ENCODE peak calls at places on chromosomes 12 and 14, in six cellular contexts. C is HFFc6; A is vagina; K is esophagus squamous epithelium; D is spleen; S is activated CD8-positive, alpha-beta T cell treated with anti-CD3 and anti-CD28 coated beads for 36 hours. O is an unnamed sample.

GRCh38 chr14:73241481-73242165 is 4.3 kb downstream of the PAPLN start:
- DNase-seq in C (no peak), A (no peak), K (no peak), D (no peak), S (no peak), O (no peak)

GRCh38 chr12:95532851-95533250 is 18.4 kb downstream of the USP44 start:
- DNase-seq in C (peak), A (no peak), K (no peak), D (no peak), S (peak), O (no peak)

GRCh38 chr12:10358131-10358530 is 31.7 kb downstream of the KLRK1 start:
- DNase-seq in C (no peak), A (no peak), K (no peak), D (no peak), S (no peak), O (no peak)

GRCh38 chr12:6607751-6608591 is 792 bp upstream of the CHD4 start:
- DNase-seq in C (peak), A (no peak), K (no peak), D (no peak), S (peak), O (peak)

GRCh38 chr14:92755495-92755894 is 7.1 kb upstream of the LGMN start:
- DNase-seq in C (no peak), A (no peak), K (no peak), D (no peak), S (no peak), O (no peak)

GRCh38 chr12:88299567-88300101 is 157.5 kb downstream of the TMTC3 start:
- DNase-seq in C (peak), A (no peak), K (no peak), D (no peak), S (peak), O (peak)

GRCh38 chr12:93323625-93324165 is 54.0 kb upstream of the NUDT4 start:
- DNase-seq in C (peak), A (no peak), K (no peak), D (no peak), S (no peak), O (peak)

GRCh38 chr12:93299262-93299846 is 78.4 kb upstream of the NUDT4 start:
- DNase-seq in C (no peak), A (no peak), K (no peak), D (no peak), S (no peak), O (no peak)

GRCh38 chr12:68915055-68915454 is 17.9 kb downstream of the CPM start:
- DNase-seq in C (peak), A (no peak), K (no peak), D (no peak), S (no peak), O (no peak)

GRCh38 chr14:32710351-32711102 is 228.2 kb upstream of the NPAS3 start:
- DNase-seq in C (no peak), A (no peak), K (no peak), D (no peak), S (no peak), O (no peak)

DNA sequence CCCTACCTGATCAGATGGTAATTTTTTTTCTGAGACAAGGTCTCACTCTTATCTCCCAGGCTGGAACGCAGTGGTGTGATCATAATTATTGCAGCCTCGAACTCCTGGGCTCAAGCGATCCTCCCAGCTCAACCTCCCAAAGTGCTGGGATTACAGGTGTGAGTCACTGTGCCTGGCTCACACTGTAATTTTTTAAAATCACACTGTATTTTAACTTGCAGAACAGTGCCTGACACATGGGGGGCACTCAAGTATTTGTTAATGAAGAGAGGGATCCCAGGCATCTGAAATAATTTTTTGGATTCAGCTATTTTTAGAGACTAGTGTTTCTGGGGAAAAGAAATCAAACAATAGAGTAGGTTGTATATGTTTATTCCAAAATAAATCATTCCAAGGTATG is 21.7 kb downstream of the LIMA1 start:
- DNase-seq in C (peak), A (no peak), K (no peak), D (no peak), S (no peak), O (no peak)
- TF ChIP-seq CTCF in C (peak), A (no peak), K (no peak), D (no peak), S (no peak), O (no peak)

GRCh38 chr12:20374775-20375174 is 6.4 kb downstream of the PDE3A start:
- DNase-seq in C (no peak), A (no peak), K (no peak), D (no peak), S (no peak), O (no peak)

GRCh38 chr12:20377750-20378149 is 9.4 kb downstream of the PDE3A start:
- DNase-seq in C (no peak), A (no peak), K (no peak), D (no peak), S (no peak), O (no peak)

GRCh38 chr12:20382117-20382516 is 13.8 kb downstream of the PDE3A start:
- DNase-seq in C (no peak), A (no peak), K (no peak), D (no peak), S (no peak), O (no peak)

GRCh38 chr12:20372326-20373097 is 4.2 kb downstream of the PDE3A start:
- DNase-seq in C (no peak), A (no peak), K (no peak), D (no peak), S (no peak), O (no peak)

DNA sequence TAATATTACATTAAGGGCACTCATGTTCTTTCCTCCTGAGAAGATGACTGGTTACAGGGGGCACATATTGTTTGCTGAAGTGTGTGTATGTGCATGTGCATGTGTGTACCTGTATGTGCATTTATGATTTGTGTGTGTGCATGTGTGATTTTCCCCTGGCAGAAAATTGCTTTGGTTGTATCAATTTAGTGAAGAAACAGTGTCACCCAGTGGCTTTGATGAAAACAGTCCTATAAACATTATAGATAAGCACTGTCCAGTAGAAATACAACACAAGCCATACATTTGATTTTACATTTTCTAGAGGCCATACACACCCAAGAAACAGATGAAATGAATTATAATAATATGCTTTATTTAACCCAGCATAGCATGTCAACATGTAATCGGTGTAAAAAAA is 8.6 kb downstream of the PDE3A start:
- DNase-seq in C (peak), A (no peak), K (no peak), D (no peak), S (no peak), O (peak)
- TF ChIP-seq CTCF in C (peak), A (no peak), K (peak), D (no peak), S (peak), O (peak)

DNA sequence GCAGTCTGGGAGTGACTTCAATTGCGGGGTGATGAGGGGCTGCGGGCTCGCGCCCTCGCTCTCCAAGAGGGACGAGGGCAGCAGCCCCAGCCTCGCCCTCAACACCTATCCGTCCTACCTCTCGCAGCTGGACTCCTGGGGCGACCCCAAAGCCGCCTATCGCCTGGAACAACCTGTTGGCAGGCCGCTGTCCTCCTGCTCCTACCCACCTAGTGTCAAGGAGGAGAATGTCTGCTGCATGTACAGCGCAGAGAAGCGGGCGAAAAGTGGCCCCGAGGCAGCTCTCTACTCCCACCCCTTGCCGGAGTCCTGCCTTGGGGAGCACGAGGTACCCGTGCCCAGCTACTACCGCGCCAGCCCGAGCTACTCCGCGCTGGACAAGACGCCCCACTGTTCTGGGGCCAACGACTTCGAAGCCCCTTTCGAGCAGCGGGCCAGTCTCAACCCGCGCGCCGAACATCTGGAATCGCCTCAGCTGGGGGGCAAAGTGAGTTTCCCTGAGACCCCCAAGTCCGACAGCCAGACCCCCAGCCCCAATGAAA is 483 bp downstream of the HOXC10 start:
- DNase-seq in C (no peak), A (no peak), K (no peak), D (no peak), S (no peak), O (no peak)
- TF ChIP-seq CTCF in C (no peak), A (no peak), K (no peak), D (no peak), S (no peak), O (no peak)

DNA sequence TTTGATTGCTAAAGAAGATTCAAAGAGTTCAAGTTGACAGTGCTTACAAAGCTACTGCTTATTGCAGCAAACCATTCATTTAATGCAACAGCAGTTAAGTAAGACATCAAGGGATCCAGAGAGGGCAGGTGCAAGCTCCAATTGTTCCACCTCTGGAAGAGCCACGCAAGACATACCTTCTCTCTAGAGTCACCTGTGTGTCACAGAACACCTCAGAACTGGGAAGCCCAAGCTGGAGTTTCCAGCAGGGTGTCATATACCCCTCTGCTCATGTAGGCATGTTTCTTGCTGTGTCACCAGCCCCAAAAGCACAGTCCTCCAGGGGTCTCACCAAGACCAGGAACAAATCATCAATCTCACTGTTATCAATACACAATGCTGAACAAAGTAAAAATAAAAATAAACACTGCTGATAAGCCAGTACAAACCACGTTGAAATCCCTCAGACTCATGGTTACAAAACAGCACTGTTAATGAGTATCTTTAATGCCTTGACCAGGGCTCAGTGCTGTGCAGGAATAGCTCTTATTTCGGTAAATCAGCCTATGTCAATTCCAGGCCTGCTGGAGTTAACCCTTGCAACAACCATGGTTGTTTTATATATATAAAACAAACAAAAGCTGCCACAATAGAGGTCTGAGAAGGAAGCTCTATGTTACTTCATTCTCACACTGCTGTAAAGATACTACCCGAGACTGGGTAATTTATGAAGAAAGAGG is 37.4 kb upstream of the BATF start:
- DNase-seq in C (no peak), A (no peak), K (no peak), D (no peak), S (no peak), O (no peak)
- TF ChIP-seq CTCF in C (no peak), A (no peak), K (no peak), D (no peak), S (no peak), O (no peak)

DNA sequence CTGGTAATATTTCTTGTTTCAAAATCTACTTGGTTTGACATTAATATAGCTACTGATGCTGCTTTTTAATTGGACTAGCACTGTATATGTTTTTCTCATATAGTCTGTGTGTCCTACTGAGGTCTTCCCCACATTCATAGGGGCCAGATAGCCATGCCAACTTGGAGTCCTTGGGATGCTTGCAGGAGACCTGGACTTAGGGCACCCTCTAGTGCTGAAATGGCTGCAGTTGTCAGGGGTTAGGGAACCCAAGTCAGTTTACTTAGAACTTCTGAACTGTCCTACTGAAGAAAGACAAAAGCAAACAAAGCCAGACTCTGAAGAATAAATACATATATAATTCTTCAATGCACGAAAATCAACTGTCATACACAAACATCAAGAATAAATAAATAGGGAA is 279.9 kb upstream of the SYT1 start:
- DNase-seq in C (no peak), A (no peak), K (no peak), D (no peak), S (no peak), O (peak)
- TF ChIP-seq CTCF in C (peak), A (no peak), K (no peak), D (no peak), S (no peak), O (peak)

GRCh38 chr12:114935658-114936057 is 251.7 kb upstream of the TBX3 start:
- DNase-seq in C (peak), A (no peak), K (no peak), D (no peak), S (no peak), O (peak)
- TF ChIP-seq CTCF in C (peak), A (no peak), K (no peak), D (no peak), S (no peak), O (peak)

GRCh38 chr12:123232807-123233504 is at the start of the genes MPHOSPH9 and MTRFR:
- DNase-seq in C (peak), A (peak), K (peak), D (peak), S (peak), O (peak)

GRCh38 chr12:123237646-123238329 is 4.6 kb downstream of the MTRFR start:
- DNase-seq in C (peak), A (no peak), K (no peak), D (peak), S (peak), O (peak)

GRCh38 chr12:123232472-123232806 is 502 bp downstream of the MPHOSPH9 start:
- DNase-seq in C (peak), A (no peak), K (no peak), D (no peak), S (no peak), O (no peak)

GRCh38 chr12:123231931-123232330 is 1.0 kb downstream of the MPHOSPH9 start:
- DNase-seq in C (no peak), A (no peak), K (no peak), D (no peak), S (no peak), O (peak)

DNA sequence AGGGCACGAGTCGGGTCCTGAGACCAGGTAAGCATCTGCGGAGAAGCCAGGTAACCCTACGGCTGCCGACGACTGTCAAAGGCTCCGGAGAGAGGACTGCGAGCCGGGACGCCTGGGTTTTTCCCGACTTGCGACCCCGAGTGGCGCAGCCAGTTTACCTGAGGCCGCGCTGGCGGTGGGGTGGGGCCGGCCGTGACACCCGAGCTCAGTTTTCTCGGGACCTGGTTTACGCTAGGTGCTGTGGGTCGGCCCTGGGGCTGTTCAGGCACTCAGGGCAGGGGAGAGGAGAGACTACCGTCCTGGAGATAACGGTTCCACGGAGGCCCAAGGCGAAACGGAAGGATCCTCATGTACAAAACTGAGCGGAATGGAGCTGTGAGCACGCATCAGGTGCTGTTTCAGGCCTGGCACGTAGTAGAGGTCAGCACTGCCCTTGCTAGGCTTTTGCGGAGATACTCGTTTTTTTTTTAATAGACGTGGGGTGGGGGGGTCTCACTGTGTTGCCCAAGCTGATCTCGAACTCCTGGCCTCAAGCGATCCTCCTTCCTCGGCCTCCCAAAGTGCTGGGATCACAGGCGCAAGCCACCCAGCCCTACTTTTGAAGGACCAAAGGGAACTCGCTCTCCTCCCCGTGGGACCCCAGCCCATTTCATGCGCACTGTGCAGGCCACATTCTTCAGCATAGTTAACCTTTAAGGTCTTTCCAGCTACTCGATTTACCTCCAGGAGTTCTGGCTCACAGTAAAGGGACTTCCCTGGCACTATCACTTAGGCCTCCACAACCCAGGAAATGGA is 466 bp downstream of the MTRFR start:
- DNase-seq in C (no peak), A (no peak), K (no peak), D (no peak), S (peak), O (peak)
- TF ChIP-seq CTCF in C (no peak), A (no peak), K (no peak), D (no peak), S (no peak), O (no peak)

DNA sequence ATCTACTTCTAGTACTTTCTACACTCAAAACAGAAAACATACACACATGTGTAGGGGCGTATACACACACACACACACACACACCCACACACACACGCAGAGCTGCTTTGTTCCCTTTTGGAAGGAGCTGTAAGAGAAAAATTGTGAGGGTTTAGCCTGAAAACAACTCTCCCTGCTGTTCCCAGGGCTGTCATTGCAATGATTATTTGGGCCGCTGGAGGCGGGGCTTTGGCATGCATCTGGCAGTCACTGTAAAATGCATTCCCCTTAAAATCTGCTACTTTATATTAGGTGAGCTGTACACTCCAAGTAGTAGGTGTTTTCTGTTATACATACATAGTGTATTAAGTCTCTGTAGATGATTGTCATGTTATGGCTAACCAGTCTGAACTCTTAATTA is 29.1 kb upstream of the SLC38A2 start:
- DNase-seq in C (no peak), A (no peak), K (no peak), D (no peak), S (no peak), O (no peak)
- TF ChIP-seq CTCF in C (peak), A (no peak), K (peak), D (no peak), S (no peak), O (no peak)

DNA sequence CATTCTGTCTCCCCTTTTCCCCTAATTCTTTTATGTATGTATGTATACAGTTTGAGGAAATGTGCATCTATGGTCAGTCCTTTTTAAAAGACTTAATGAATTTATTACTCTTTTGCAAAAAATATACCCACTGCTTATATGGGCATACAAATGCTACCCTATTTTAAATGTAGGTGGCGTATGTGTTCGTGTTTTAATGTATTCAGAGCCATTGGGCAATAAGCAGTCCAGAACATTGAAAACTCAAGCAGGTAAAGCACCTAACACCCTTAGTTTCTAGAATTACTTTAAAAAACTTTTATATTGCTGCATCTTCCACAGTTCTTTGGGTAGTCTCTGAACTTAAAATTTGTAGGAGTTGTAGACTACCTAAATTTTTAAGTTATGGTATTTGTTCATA is 42.6 kb upstream of the A2ML1 start:
- DNase-seq in C (no peak), A (no peak), K (no peak), D (no peak), S (no peak), O (peak)
- TF ChIP-seq CTCF in C (no peak), A (no peak), K (no peak), D (no peak), S (no peak), O (no peak)

DNA sequence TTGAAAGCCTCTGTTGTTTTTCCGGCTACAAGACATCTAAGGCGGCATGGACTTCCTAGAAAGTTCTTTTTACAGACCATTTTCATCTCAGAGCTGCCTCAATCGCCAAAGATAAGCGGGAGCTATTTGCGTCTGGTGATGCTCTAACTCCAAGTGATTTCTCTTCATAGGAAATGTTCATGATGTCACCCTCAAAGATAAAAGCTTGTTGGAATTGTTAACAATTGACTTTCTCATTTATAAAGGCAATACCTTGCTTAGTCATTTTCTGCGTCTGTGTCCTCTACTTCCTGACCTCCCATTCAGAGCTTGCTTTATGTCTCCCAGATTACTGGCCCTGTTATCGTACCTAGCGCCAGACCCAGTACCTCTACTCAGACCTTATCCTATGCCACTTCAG is 259.0 kb upstream of the G2E3 start:
- DNase-seq in C (no peak), A (no peak), K (no peak), D (no peak), S (no peak), O (no peak)
- TF ChIP-seq CTCF in C (no peak), A (no peak), K (no peak), D (no peak), S (no peak), O (no peak)